ENCODE peak calls at places on chromosomes 16 and 17, in seven cellular contexts. R is GM12864, U is psoas muscle, D is MM.1S, F is B cell, O is progenitor cell of endocrine pancreas, M is colonic mucosa. G is an unnamed sample.

GRCh38 chr16:19589771-19590302 is 34.3 kb downstream of the VPS35L start:
- DNase-seq in R (no peak), U (no peak), D (no peak), F (no peak), O (no peak), M (no peak), G (no peak)

GRCh38 chr17:69246726-69247375 is 18.2 kb upstream of the ABCA10 start:
- DNase-seq in R (peak), U (no peak), D (peak), F (no peak), O (no peak), M (no peak), G (no peak)

GRCh38 chr17:28956861-28957260 is 5.5 kb upstream of the PHF12 start:
- DNase-seq in R (no peak), U (no peak), D (no peak), F (no peak), O (no peak), M (no peak), G (no peak)

GRCh38 chr17:79628861-79629547 is 18.2 kb upstream of the RBFOX3 start:
- DNase-seq in R (no peak), U (peak), D (no peak), F (peak), O (peak), M (no peak), G (no peak)

GRCh38 chr17:37025241-37025640 is 76.5 kb downstream of the AATF start:
- DNase-seq in R (no peak), U (no peak), D (no peak), F (no peak), O (no peak), M (no peak), G (no peak)

GRCh38 chr16:86991679-86992078 is 325.5 kb downstream of the C16orf95 start:
- DNase-seq in R (no peak), U (no peak), D (no peak), F (no peak), O (no peak), M (no peak), G (no peak)

GRCh38 chr17:74937064-74938051 is 1.7 kb downstream of the OTOP3 start:
- DNase-seq in R (no peak), U (no peak), D (no peak), F (no peak), O (no peak), M (no peak), G (peak)

GRCh38 chr17:68289936-68290267 is 1.0 kb downstream of the SLC16A6 start:
- DNase-seq in R (no peak), U (no peak), D (no peak), F (no peak), O (no peak), M (no peak), G (no peak)

GRCh38 chr16:76955629-76956028 is 235.4 kb upstream of the MON1B start:
- DNase-seq in R (no peak), U (no peak), D (no peak), F (no peak), O (no peak), M (no peak), G (no peak)

GRCh38 chr16:68190745-68191510 is 45.0 kb downstream of the ESRP2 start:
- DNase-seq in R (no peak), U (no peak), D (no peak), F (no peak), O (no peak), M (no peak), G (no peak)

DNA sequence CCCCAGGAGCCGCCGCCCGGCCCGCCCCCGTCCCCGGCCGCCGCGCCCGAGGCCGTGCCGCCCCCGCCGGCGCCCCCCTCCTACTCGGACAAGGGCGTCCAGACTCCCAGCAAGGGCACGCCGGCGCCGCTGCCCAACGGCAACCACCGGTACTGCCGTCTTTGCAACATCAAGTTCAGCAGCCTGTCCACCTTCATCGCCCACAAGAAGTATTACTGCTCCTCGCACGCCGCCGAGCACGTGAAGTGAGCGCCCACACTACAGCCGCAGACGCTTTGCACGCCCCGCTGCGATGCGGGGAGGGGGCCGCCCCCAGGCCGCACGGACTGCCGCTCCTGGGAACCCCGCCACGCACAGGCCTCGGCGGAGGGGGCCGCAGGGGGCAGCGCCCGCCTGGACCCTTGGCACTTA is 35.5 kb upstream of the ZC3H18 start:
- DNase-seq in R (peak), U (peak), D (no peak), F (no peak), O (peak), M (no peak), G (peak)
- TF ChIP-seq CTCF in R (peak), U (no peak), D (no peak), F (no peak), O (no peak), M (no peak), G (no peak)

GRCh38 chr17:48908047-48908843 is at the start of gene UBE2Z:
- DNase-seq in R (peak), U (peak), D (peak), F (peak), O (peak), M (peak), G (peak)
- TF ChIP-seq CTCF in R (no peak), U (no peak), D (peak), F (no peak), O (peak), M (no peak), G (no peak)

DNA sequence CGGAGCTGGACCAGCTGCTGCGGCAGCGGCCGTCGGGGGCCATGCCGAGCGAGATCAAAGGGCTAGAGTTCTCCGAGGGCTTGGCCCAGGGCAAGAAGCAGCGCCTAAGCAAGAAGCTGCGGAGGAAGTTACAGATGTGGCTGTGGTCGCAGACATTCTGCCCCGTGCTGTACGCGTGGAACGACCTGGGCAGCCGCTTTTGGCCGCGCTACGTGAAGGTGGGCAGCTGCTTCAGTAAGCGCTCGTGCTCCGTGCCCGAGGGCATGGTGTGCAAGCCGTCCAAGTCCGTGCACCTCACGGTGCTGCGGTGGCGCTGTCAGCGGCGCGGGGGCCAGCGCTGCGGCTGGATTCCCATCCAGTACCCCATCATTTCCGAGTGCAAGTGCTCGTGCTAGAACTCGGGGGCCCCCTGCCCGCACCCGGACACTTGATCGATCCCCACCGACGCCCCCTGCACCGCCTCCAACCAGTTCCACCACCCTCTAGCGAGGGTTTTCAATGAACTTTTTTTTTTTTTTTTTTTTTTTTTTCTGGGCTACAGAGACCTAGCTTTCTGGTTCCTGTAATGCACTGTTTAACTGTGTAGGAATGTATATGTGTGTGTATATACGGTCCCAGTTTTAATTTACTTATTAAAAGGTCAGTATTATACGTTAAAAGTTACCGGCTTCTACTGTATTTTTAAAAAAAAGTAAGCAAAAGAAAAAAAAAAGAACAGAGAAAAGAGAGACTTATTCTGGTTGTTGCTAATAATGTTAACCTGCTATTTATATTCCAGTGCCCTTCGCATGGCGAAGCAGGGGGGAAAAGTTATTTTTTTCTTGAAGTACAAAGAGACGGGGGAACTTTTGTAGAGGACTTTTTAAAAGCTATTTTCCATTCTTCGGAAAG is 1.3 kb downstream of the NOG start:
- DNase-seq in R (no peak), U (no peak), D (peak), F (peak), O (no peak), M (no peak), G (no peak)
- TF ChIP-seq CTCF in R (no peak), U (no peak), D (peak), F (no peak), O (peak), M (no peak), G (no peak)

DNA sequence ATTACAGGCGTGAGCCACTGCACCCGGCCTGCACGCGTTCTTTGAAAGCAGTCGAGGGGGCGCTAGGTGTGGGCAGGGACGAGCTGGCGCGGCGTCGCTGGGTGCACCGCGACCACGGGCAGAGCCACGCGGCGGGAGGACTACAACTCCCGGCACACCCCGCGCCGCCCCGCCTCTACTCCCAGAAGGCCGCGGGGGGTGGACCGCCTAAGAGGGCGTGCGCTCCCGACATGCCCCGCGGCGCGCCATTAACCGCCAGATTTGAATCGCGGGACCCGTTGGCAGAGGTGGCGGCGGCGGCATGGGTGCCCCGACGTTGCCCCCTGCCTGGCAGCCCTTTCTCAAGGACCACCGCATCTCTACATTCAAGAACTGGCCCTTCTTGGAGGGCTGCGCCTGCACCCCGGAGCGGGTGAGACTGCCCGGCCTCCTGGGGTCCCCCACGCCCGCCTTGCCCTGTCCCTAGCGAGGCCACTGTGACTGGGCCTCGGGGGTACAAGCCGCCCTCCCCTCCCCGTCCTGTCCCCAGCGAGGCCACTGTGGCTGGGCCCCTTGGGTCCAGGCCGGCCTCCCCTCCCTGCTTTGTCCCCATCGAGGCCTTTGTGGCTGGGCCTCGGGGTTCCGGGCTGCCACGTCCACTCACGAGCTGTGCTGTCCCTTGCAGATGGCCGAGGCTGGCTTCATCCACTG is at the start of gene BIRC5:
- DNase-seq in R (peak), U (peak), D (peak), F (peak), O (peak), M (peak), G (peak)
- TF ChIP-seq CTCF in R (no peak), U (no peak), D (no peak), F (no peak), O (no peak), M (no peak), G (no peak)

DNA sequence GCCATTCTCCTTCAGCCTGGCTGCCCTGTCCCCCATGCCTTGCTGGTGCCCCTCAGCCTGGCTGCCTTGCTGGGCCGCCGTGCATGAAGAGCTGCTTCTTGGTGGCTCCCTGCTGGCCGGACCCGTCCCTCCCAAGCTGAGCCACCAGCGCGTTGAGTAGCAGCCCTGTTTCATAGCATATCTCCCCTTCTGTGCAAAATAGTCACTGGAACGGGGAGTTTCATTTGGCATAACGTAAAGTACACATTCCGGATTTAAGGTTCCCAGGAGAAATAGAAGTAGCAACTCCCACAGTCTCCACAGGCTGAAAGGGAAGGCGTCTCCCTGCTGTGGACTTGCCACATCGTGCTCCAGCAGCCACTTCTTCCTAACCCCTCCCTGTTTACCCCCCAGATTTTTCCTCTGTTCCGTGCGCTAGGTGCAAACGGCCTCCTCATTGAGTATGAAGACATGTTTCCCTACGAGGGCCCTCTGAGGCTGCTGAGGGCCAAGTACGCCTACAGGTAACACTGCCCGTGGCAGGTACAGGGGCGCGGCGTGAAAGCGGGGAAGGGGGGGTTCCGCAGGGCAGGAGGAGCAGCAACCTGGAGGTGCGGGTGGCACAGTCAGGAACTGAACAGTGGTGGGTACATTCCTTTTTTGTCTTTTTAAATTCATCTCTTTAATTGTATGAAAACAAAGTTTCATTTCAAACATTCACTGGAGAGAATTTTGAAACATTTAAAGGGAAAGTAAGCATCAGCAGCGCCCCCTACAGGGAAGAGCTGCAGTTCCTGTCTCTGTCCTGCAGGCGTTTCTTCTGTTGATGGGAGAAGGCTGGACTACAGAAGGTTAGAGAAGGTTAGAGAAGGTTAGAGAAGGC is 5.8 kb upstream of the OGFOD3 start:
- DNase-seq in R (no peak), U (no peak), D (peak), F (no peak), O (no peak), M (peak), G (peak)
- TF ChIP-seq CTCF in R (peak), U (peak), D (peak), F (peak), O (peak), M (peak), G (peak)

GRCh38 chr17:12584727-12585126 is 81.0 kb upstream of the MYOCD start:
- DNase-seq in R (no peak), U (no peak), D (no peak), F (no peak), O (no peak), M (no peak), G (no peak)
- TF ChIP-seq CTCF in R (no peak), U (no peak), D (no peak), F (no peak), O (no peak), M (no peak), G (no peak)

G was measured in nephron progenitor cell.